ENCODE peak calls at places on chromosomes 13 and 19, in four cellular contexts. V is effector memory CD4-positive, alpha-beta T cell; A is psoas muscle; B is RWPE1. G is an unnamed sample.

GRCh38 chr13:43543331-43543730 is 243.4 kb downstream of the ENOX1 start:
- DNase-seq in V (no peak), A (no peak), B (no peak), G (no peak)

GRCh38 chr19:34254552-34255432 is at the start of gene GARRE1:
- DNase-seq in A (peak; percentile 71), V (peak; percentile 5), B (peak; percentile 20), G (peak; percentile 67)

GRCh38 chr19:55014714-55015113 is 23.4 kb downstream of the GP6 start:
- DNase-seq in A (no peak), B (no peak), V (no peak), G (no peak)

GRCh38 chr13:106651442-106651841 is 83.5 kb upstream of the ARGLU1 start:
- DNase-seq in B (no peak), A (no peak), V (no peak), G (no peak)

GRCh38 chr13:81488021-81488420 is 1147.1 kb upstream of the SPRY2 start:
- DNase-seq in V (no peak), A (no peak), B (no peak), G (no peak)

GRCh38 chr13:45500492-45501174 is 35.9 kb downstream of the COG3 start:
- DNase-seq in A (no peak), B (peak; percentile 26), V (no peak), G (no peak)

GRCh38 chr13:70237131-70237530 is 128.9 kb upstream of the KLHL1 start:
- DNase-seq in V (no peak), A (no peak), B (no peak), G (no peak)

GRCh38 chr19:55581145-55581827 is 638 bp upstream of the ZNF579 start:
- DNase-seq in B (no peak), A (no peak), V (no peak), G (no peak)

GRCh38 chr13:49649244-49649962 is 21.1 kb downstream of the ARL11 start:
- DNase-seq in V (no peak), B (peak; percentile 21), A (no peak), G (no peak)

GRCh38 chr19:45451181-45451849 is 16.5 kb upstream of the FOSB start:
- DNase-seq in V (peak; percentile 66), A (peak; percentile 60), B (no peak), G (no peak)

GRCh38 chr13:104105418-104106355 is 1039.5 kb upstream of the SLC10A2 start:
- DNase-seq in V (no peak), B (no peak), A (no peak), G (no peak)

GRCh38 chr19:38409631-38410133 is 6.8 kb downstream of the FAM98C start:
- DNase-seq in V (no peak), A (no peak), B (no peak), G (no peak)

GRCh38 chr13:30739646-30740642 is 4.6 kb downstream of the ALOX5AP start:
- DNase-seq in A (no peak), B (peak; percentile 81), V (peak; percentile 51), G (no peak)

GRCh38 chr13:86572115-86572514 is 772.9 kb upstream of the SLITRK6 start:
- DNase-seq in A (no peak), V (no peak), B (peak; percentile 41), G (no peak)

GRCh38 chr13:32261567-32261966 is 53.6 kb downstream of the ZAR1L start:
- DNase-seq in A (peak; percentile 77), B (peak; percentile 13), V (no peak), G (no peak)

GRCh38 chr19:38078302-38078930 is 145.6 kb downstream of the DPF1 start:
- DNase-seq in A (no peak), V (no peak), B (no peak), G (no peak)

GRCh38 chr19:2461751-2462634 is 5.2 kb upstream of the LMNB2 start:
- DNase-seq in A (peak; percentile 70), B (peak; percentile 41), V (no peak), G (no peak)

GRCh38 chr19:58038688-58039204 is 4.9 kb downstream of the ZSCAN1 start:
- DNase-seq in A (no peak), V (no peak), B (no peak), G (no peak)

GRCh38 chr19:18425515-18426415 is 6.6 kb downstream of the SSBP4 start:
- DNase-seq in B (no peak), A (peak; percentile 89), V (no peak), G (no peak)

GRCh38 chr19:33005440-33005839 is 33.4 kb downstream of the FAAP24 start:
- DNase-seq in V (no peak), A (no peak), B (peak; percentile 12), G (no peak)

GRCh38 chr13:113297370-113297871 is 382 bp downstream of the LAMP1 start:
- DNase-seq in A (no peak), B (no peak), V (peak; percentile 50), G (no peak)

GRCh38 chr13:33053397-33054066 is 37.3 kb downstream of the KL start:
- DNase-seq in B (no peak), V (no peak), A (no peak), G (no peak)

GRCh38 chr19:29014857-29015436 is 198.0 kb downstream of the UQCRFS1 start:
- DNase-seq in V (no peak), A (no peak), B (no peak), G (no peak)

GRCh38 chr13:26601669-26602068 is 44.2 kb downstream of the WASF3 start:
- DNase-seq in V (no peak), B (no peak), A (no peak), G (no peak)

GRCh38 chr19:48477696-48478338 is 8.6 kb downstream of the CYTH2 start:
- DNase-seq in A (peak; percentile 34), V (no peak), B (no peak), G (no peak)

GRCh38 chr13:111898956-111899713 is 167.8 kb upstream of the SOX1 start:
- DNase-seq in A (no peak), B (no peak), V (no peak), G (no peak)

GRCh38 chr19:39195755-39196154 is 1.0 kb upstream of the NCCRP1 start:
- DNase-seq in B (no peak), V (no peak), A (no peak), G (no peak)

GRCh38 chr19:2047076-2047448 is 4.0 kb downstream of the MKNK2 start:
- DNase-seq in A (no peak), B (no peak), V (no peak), G (no peak)

GRCh38 chr19:29487432-29487831 is 38.4 kb upstream of the VSTM2B start:
- DNase-seq in V (no peak), B (no peak), A (no peak), G (no peak)

GRCh38 chr19:58554494-58555368 is at the start of gene CHMP2A:
- DNase-seq in B (peak; percentile 97), A (peak; percentile 100), V (peak; percentile 95), G (no peak)

GRCh38 chr13:54287062-54287764 is 1258.6 kb downstream of the OLFM4 start:
- DNase-seq in B (no peak), A (no peak), V (no peak), G (no peak)

GRCh38 chr19:41956621-41957020 is 2.5 kb downstream of the RABAC1 start:
- DNase-seq in V (no peak), A (no peak), B (no peak), G (no peak)

GRCh38 chr13:99975626-99976025 is 4.1 kb upstream of the ZIC5 start:
- DNase-seq in A (no peak), V (no peak), B (no peak), G (no peak)

GRCh38 chr19:18309525-18310064 is 13.3 kb downstream of the LSM4 start:
- DNase-seq in A (no peak), B (no peak), V (no peak), G (no peak)

DNA sequence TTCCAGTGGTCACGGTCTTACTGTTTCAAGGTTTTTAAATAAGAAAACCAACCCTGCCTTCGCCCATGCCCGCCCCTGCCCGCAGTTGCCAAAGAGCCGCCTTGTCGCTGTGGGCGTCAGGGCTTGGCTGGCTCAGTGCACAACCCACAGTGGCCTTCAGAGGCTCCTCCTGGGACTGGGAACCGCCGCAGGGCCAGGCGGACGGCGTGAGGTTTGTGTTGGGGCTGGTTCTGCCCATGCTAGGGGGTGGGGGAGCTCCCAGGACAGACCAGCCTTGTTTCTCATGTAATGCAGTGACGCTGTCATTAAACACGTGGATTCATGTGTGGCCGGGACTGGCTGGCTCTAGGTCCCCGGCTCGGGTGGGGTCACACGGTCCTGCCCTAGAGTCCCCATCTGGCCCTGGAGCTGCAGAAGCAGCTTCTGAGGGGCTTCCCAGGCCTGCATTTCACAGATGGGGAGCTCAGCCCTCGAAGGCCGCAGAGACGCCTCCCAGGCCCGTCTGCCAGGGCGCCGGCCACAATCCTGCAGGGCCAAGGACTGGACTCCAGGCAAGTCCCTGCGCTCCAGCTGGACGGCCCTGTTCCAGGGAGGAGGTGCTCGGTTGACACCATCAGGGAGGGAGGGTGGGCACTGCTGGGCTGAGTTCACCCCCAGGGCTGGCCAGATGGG is 2.4 kb upstream of the TEKTIP1 start:
- DNase-seq in V (no peak), B (no peak), A (peak; percentile 78), G (peak; percentile 19)
- H3K27ac ChIP-seq in V (no peak overlapping the region), B (peak overlapping the region; percentile 45), A (no peak overlapping the region), G (peak overlapping the region; percentile 87)

GRCh38 chr13:28641600-28641926 is 17.4 kb upstream of the POMP start:
- DNase-seq in A (no peak), V (no peak), B (no peak), G (no peak)
- H3K27ac ChIP-seq in A (peak overlapping the region; percentile 49), V (no peak overlapping the region), B (no peak overlapping the region), G (no peak overlapping the region)

DNA sequence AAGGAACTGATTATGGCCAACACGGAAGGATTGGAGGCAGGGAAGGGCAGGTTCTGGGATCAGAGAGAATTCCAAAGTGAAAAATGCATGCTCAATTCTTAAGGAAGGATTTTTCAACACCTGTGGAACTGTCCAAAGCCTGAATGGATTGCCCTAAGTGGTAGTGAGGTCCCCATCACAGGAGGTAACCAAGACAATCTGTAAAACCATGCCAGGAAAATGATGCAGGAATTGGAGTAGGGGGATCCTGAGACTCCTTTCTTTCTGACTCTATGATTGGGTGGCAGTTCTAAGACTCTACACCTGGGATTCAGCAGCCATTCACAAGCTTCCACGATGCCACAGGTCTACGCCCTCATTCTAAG is 56.5 kb upstream of the ZNRF4 start:
- DNase-seq in V (no peak), A (no peak), B (no peak), G (no peak)
- H3K27ac ChIP-seq in V (no peak overlapping the region), A (no peak overlapping the region), B (no peak overlapping the region), G (no peak overlapping the region)

GRCh38 chr13:109795021-109795420 is 8.6 kb upstream of the IRS2 start:
- DNase-seq in V (no peak), B (no peak), A (no peak), G (no peak)
- H3K27ac ChIP-seq in V (no peak overlapping the region), B (no peak overlapping the region), A (no peak overlapping the region), G (no peak overlapping the region)

GRCh38 chr19:50516456-50516855 is 2.7 kb upstream of the ASPDH start:
- DNase-seq in V (no peak), A (no peak), B (no peak), G (no peak)

GRCh38 chr19:50513746-50514345 is at the start of gene ASPDH:
- DNase-seq in V (no peak), B (no peak), A (no peak), G (peak; percentile 51)

GRCh38 chr19:50514346-50515167 is 844 bp upstream of the ASPDH start:
- DNase-seq in V (no peak), B (no peak), A (no peak), G (peak; percentile 78)

GRCh38 chr19:50516859-50517703 is 3.4 kb upstream of the ASPDH start:
- DNase-seq in A (no peak), B (no peak), V (no peak), G (no peak)

GRCh38 chr19:50515168-50515561 is 1.5 kb upstream of the ASPDH start:
- DNase-seq in A (no peak), B (no peak), V (no peak), G (no peak)
- H3K27ac ChIP-seq in A (no peak overlapping the region), B (no peak overlapping the region), V (no peak overlapping the region), G (peak overlapping the region; percentile 98)

G was measured in substantia nigra.